ENCODE peak calls at places on chromosomes 5 and 9, in six cellular contexts. U is epithelial cell of esophagus, P is A549, B is bronchial epithelial cell, Z is Peyer's patch, S is prostate gland. E is an unnamed sample.

GRCh38 chr9:88313364-88314220 is 74.7 kb upstream of the SPIN1 start:
- DNase-seq in U (no peak), P (no peak), B (no peak), Z (no peak), S (no peak), E (no peak)

GRCh38 chr5:140628711-140629110 is 4.3 kb downstream of the CD14 start:
- DNase-seq in U (peak; percentile 43), P (no peak), B (peak; percentile 67), Z (no peak), S (no peak), E (no peak)

GRCh38 chr5:69265931-69266330 is 31.2 kb downstream of the CDK7 start:
- DNase-seq in U (peak; percentile 15), P (peak; percentile 43), B (no peak), Z (no peak), S (no peak), E (peak; percentile 9)

GRCh38 chr5:6110441-6111005 is 267.8 kb downstream of the MED10 start:
- DNase-seq in U (no peak), P (no peak), B (no peak), Z (no peak), S (no peak), E (no peak)

GRCh38 chr9:128259156-128259555 is 16.7 kb downstream of the GOLGA2 start:
- DNase-seq in U (no peak), P (no peak), B (no peak), Z (no peak), S (no peak), E (no peak)

GRCh38 chr5:81233080-81233634 is at the start of gene CKMT2:
- DNase-seq in U (peak; percentile 49), P (no peak), B (no peak), Z (peak; percentile 78), S (peak; percentile 49), E (no peak)

GRCh38 chr5:33364406-33364805 is 76.4 kb upstream of the TARS1 start:
- DNase-seq in U (no peak), P (no peak), B (no peak), Z (no peak), S (no peak), E (no peak)

GRCh38 chr5:117296872-117297271 is 722.2 kb upstream of the SEMA6A start:
- DNase-seq in U (no peak), P (no peak), B (no peak), Z (no peak), S (no peak), E (no peak)

GRCh38 chr5:37437716-37438115 is 58.6 kb downstream of the WDR70 start:
- DNase-seq in U (no peak), P (no peak), B (no peak), Z (no peak), S (no peak), E (no peak)

GRCh38 chr5:72465601-72466563 is 41.3 kb downstream of the ZNF366 start:
- DNase-seq in U (peak; percentile 51), P (no peak), B (peak; percentile 52), Z (no peak), S (no peak), E (peak; percentile 76)

GRCh38 chr5:172007153-172007794 is 836 bp upstream of the FBXW11 start:
- DNase-seq in U (peak; percentile 22), P (no peak), B (peak; percentile 28), Z (no peak), S (no peak), E (no peak)

GRCh38 chr5:28190011-28190410 is 1151.6 kb upstream of the CDH9 start:
- DNase-seq in U (peak; percentile 2), P (peak; percentile 29), B (peak; percentile 2), Z (no peak), S (no peak), E (no peak)

GRCh38 chr9:128412120-128412790 is 8.4 kb upstream of the CERCAM start:
- DNase-seq in U (peak; percentile 46), P (peak; percentile 52), B (peak; percentile 29), Z (peak; percentile 61), S (peak; percentile 11), E (no peak)

GRCh38 chr5:81194633-81195333 is 38.3 kb upstream of the CKMT2 start:
- DNase-seq in U (peak; percentile 72), P (peak; percentile 79), B (peak; percentile 51), Z (peak; percentile 86), S (peak; percentile 68), E (peak; percentile 71)

GRCh38 chr5:95641803-95642220 is 4.8 kb upstream of the RFESD start:
- DNase-seq in U (no peak), P (no peak), B (no peak), Z (no peak), S (peak; percentile 94), E (no peak)

GRCh38 chr9:132791699-132792240 is 86.3 kb downstream of the AK8 start:
- DNase-seq in U (no peak), P (no peak), B (no peak), Z (no peak), S (no peak), E (no peak)

GRCh38 chr9:94872921-94873511 is 146.5 kb downstream of the AOPEP start:
- DNase-seq in U (no peak), P (no peak), B (no peak), Z (no peak), S (no peak), E (no peak)

GRCh38 chr9:6667633-6668280 is 22.2 kb upstream of the GLDC start:
- DNase-seq in U (peak; percentile 39), P (peak; percentile 53), B (peak; percentile 47), Z (no peak), S (no peak), E (no peak)

GRCh38 chr5:181190711-181191525 is 14.1 kb downstream of the TRIM7 start:
- DNase-seq in U (peak; percentile 52), P (peak; percentile 66), B (no peak), Z (peak; percentile 72), S (no peak), E (peak; percentile 76)

GRCh38 chr5:110476164-110476563 is 250.3 kb downstream of the TMEM232 start:
- DNase-seq in U (no peak), P (no peak), B (no peak), Z (no peak), S (no peak), E (no peak)

GRCh38 chr5:160844177-160844576 is 7.8 kb downstream of the ATP10B start:
- DNase-seq in U (no peak), P (no peak), B (no peak), Z (no peak), S (no peak), E (no peak)

GRCh38 chr9:104968025-104968982 is 40.3 kb upstream of the ABCA1 start:
- DNase-seq in U (peak; percentile 81), P (peak; percentile 86), B (peak; percentile 52), Z (peak; percentile 89), S (peak; percentile 80), E (peak; percentile 85)

GRCh38 chr9:133657120-133657661 is 21.0 kb downstream of the DBH start:
- DNase-seq in U (no peak), P (no peak), B (no peak), Z (no peak), S (no peak), E (no peak)

GRCh38 chr5:6633469-6634326 is 458 bp downstream of the SRD5A1 start:
- DNase-seq in U (peak; percentile 21), P (peak; percentile 11), B (peak; percentile 3), Z (peak; percentile 57), S (peak; percentile 18), E (no peak)

GRCh38 chr5:172284275-172284971 is 859 bp upstream of the UBTD2 start:
- DNase-seq in U (no peak), P (no peak), B (no peak), Z (no peak), S (no peak), E (no peak)

GRCh38 chr5:95799181-95799835 is 23.2 kb downstream of the GLRX start:
- DNase-seq in U (no peak), P (peak; percentile 25), B (no peak), Z (no peak), S (no peak), E (no peak)

GRCh38 chr5:57215629-57216195 is 41.9 kb downstream of the GPBP1 start:
- DNase-seq in U (peak; percentile 67), P (no peak), B (peak; percentile 63), Z (no peak), S (no peak), E (no peak)

GRCh38 chr5:77305921-77306320 is 95.4 kb downstream of the PDE8B start:
- DNase-seq in U (no peak), P (no peak), B (no peak), Z (no peak), S (no peak), E (no peak)

GRCh38 chr5:73066466-73066865 is 53.9 kb upstream of the TMEM171 start:
- DNase-seq in U (no peak), P (no peak), B (no peak), Z (no peak), S (no peak), E (no peak)

GRCh38 chr5:87944553-87945320 is 323.9 kb downstream of the TMEM161B start:
- DNase-seq in U (no peak), P (no peak), B (no peak), Z (no peak), S (no peak), E (no peak)

GRCh38 chr9:110880123-110880522 is 158.1 kb downstream of the LPAR1 start:
- DNase-seq in U (no peak), P (no peak), B (no peak), Z (no peak), S (no peak), E (no peak)

GRCh38 chr5:65925094-65925600 is 1.2 kb upstream of the ERBIN start:
- DNase-seq in U (peak; percentile 74), P (peak; percentile 77), B (peak; percentile 64), Z (peak; percentile 85), S (peak; percentile 58), E (peak; percentile 90)
- TF ChIP-seq CTCF in U (no peak), P (no peak), B (no peak), Z (no peak), S (no peak), E (no peak)

GRCh38 chr9:130960522-130961378 is 21.7 kb upstream of the FIBCD1 start:
- DNase-seq in U (no peak), P (no peak), B (no peak), Z (no peak), S (no peak), E (no peak)
- H3K4me3 ChIP-seq in U (no peak overlapping the region), P (no peak overlapping the region), B (no peak overlapping the region), Z (no peak overlapping the region), S (no peak overlapping the region), E (no peak overlapping the region)

GRCh38 chr5:10153394-10153793 is 96.3 kb downstream of the ATPSCKMT start:
- DNase-seq in U (no peak), P (no peak), B (no peak), Z (no peak), S (no peak), E (no peak)

GRCh38 chr5:10162468-10162867 is 87.2 kb downstream of the ATPSCKMT start:
- DNase-seq in U (no peak), P (no peak), B (no peak), Z (no peak), S (no peak), E (no peak)

GRCh38 chr5:10161778-10162177 is 87.9 kb downstream of the ATPSCKMT start:
- DNase-seq in U (no peak), P (no peak), B (no peak), Z (no peak), S (no peak), E (no peak)

GRCh38 chr5:10157085-10157669 is 92.5 kb downstream of the ATPSCKMT start:
- DNase-seq in U (no peak), P (no peak), B (no peak), Z (no peak), S (peak; percentile 47), E (no peak)

GRCh38 chr5:10158886-10159285 is 90.8 kb downstream of the ATPSCKMT start:
- DNase-seq in U (no peak), P (no peak), B (no peak), Z (no peak), S (no peak), E (no peak)
- TF ChIP-seq CTCF in U (no peak), P (no peak), B (no peak), Z (no peak), S (peak; percentile 14), E (no peak)

GRCh38 chr9:81002920-81003319 is 686.4 kb downstream of the TLE1 start:
- DNase-seq in U (no peak), P (no peak), B (no peak), Z (no peak), S (no peak), E (no peak)
- H3K4me3 ChIP-seq in U (no peak overlapping the region), P (no peak overlapping the region), B (no peak overlapping the region), Z (no peak overlapping the region), S (no peak overlapping the region), E (no peak overlapping the region)

E was measured in GM06990.